ENCODE peak calls at places on chromosomes 16 and 17, in eight cellular contexts. One of them, this sample, is unnamed.

GRCh38 chr17:59790936-59791335 is 83.5 kb downstream of the VMP1 start:
- DNase-seq in HL-60: peak; percentile 33
- DNase-seq in sigmoid colon: no peak
- DNase-seq in tibial nerve: no peak
- DNase-seq in mammary epithelial cell: no peak
- DNase-seq in ovary: no peak
- DNase-seq in cardiac fibroblast: no peak
- DNase-seq in AG04449: no peak
- DNase-seq in this sample: no peak

GRCh38 chr17:60526726-60527125 is 684 bp upstream of the APPBP2 start:
- DNase-seq in cardiac fibroblast: peak; percentile 43
- DNase-seq in sigmoid colon: no peak
- DNase-seq in ovary: no peak
- DNase-seq in AG04449: no peak
- DNase-seq in tibial nerve: no peak
- DNase-seq in mammary epithelial cell: no peak
- DNase-seq in HL-60: no peak
- DNase-seq in this sample: no peak

GRCh38 chr16:78515421-78515820 is 416.0 kb downstream of the WWOX start:
- DNase-seq in tibial nerve: no peak
- DNase-seq in sigmoid colon: no peak
- DNase-seq in mammary epithelial cell: no peak
- DNase-seq in cardiac fibroblast: no peak
- DNase-seq in HL-60: no peak
- DNase-seq in ovary: no peak
- DNase-seq in AG04449: no peak
- DNase-seq in this sample: no peak

GRCh38 chr17:11628374-11628773 is 30.1 kb downstream of the DNAH9 start:
- DNase-seq in tibial nerve: no peak
- DNase-seq in AG04449: no peak
- DNase-seq in mammary epithelial cell: no peak
- DNase-seq in sigmoid colon: no peak
- DNase-seq in ovary: no peak
- DNase-seq in HL-60: no peak
- DNase-seq in cardiac fibroblast: no peak
- DNase-seq in this sample: no peak

GRCh38 chr16:56338566-56339318 is 86.6 kb downstream of the AMFR start:
- DNase-seq in ovary: no peak
- DNase-seq in cardiac fibroblast: no peak
- DNase-seq in sigmoid colon: no peak
- DNase-seq in mammary epithelial cell: no peak
- DNase-seq in AG04449: no peak
- DNase-seq in tibial nerve: no peak
- DNase-seq in HL-60: no peak
- DNase-seq in this sample: no peak

GRCh38 chr17:79002796-79003593 is 6.6 kb downstream of the CANT1 start:
- DNase-seq in tibial nerve: no peak
- DNase-seq in ovary: peak; percentile 12
- DNase-seq in mammary epithelial cell: no peak
- DNase-seq in AG04449: no peak
- DNase-seq in HL-60: no peak
- DNase-seq in sigmoid colon: peak; percentile 61
- DNase-seq in cardiac fibroblast: no peak
- DNase-seq in this sample: no peak

GRCh38 chr16:53745126-53745525 is 41.2 kb downstream of the FTO start:
- DNase-seq in AG04449: no peak
- DNase-seq in mammary epithelial cell: peak; percentile 70
- DNase-seq in tibial nerve: no peak
- DNase-seq in ovary: no peak
- DNase-seq in cardiac fibroblast: peak; percentile 59
- DNase-seq in sigmoid colon: no peak
- DNase-seq in HL-60: no peak
- DNase-seq in this sample: no peak

GRCh38 chr16:8989099-8989878 is 25.6 kb upstream of the USP7 start:
- DNase-seq in tibial nerve: no peak
- DNase-seq in HL-60: no peak
- DNase-seq in cardiac fibroblast: no peak
- DNase-seq in mammary epithelial cell: no peak
- DNase-seq in AG04449: no peak
- DNase-seq in ovary: no peak
- DNase-seq in sigmoid colon: no peak
- DNase-seq in this sample: no peak

GRCh38 chr17:47694818-47695663 is 1.1 kb downstream of the TBKBP1 start:
- DNase-seq in cardiac fibroblast: peak; percentile 66
- DNase-seq in AG04449: no peak
- DNase-seq in HL-60: peak; percentile 86
- DNase-seq in ovary: peak; percentile 66
- DNase-seq in tibial nerve: peak; percentile 60
- DNase-seq in sigmoid colon: peak; percentile 87
- DNase-seq in mammary epithelial cell: no peak
- DNase-seq in this sample: no peak

GRCh38 chr17:50203589-50204345 is 2.3 kb upstream of the COL1A1 start:
- DNase-seq in HL-60: no peak
- DNase-seq in mammary epithelial cell: no peak
- DNase-seq in cardiac fibroblast: peak; percentile 89
- DNase-seq in tibial nerve: no peak
- DNase-seq in ovary: no peak
- DNase-seq in sigmoid colon: peak; percentile 62
- DNase-seq in AG04449: peak; percentile 99
- DNase-seq in this sample: peak; percentile 91

GRCh38 chr17:76840443-76840767 is 27.8 kb upstream of the MGAT5B start:
- DNase-seq in mammary epithelial cell: no peak
- DNase-seq in cardiac fibroblast: no peak
- DNase-seq in ovary: no peak
- DNase-seq in AG04449: no peak
- DNase-seq in HL-60: no peak
- DNase-seq in tibial nerve: no peak
- DNase-seq in sigmoid colon: no peak
- DNase-seq in this sample: no peak

GRCh38 chr17:57955183-57955952 is at the start of gene CUEDC1:
- DNase-seq in HL-60: peak; percentile 63
- DNase-seq in cardiac fibroblast: peak; percentile 71
- DNase-seq in mammary epithelial cell: peak; percentile 34
- DNase-seq in AG04449: no peak
- DNase-seq in ovary: peak; percentile 79
- DNase-seq in sigmoid colon: peak; percentile 93
- DNase-seq in tibial nerve: peak; percentile 61
- DNase-seq in this sample: no peak

GRCh38 chr17:32463304-32463703 is 19.0 kb downstream of the PSMD11 start:
- DNase-seq in HL-60: no peak
- DNase-seq in AG04449: no peak
- DNase-seq in tibial nerve: no peak
- DNase-seq in cardiac fibroblast: no peak
- DNase-seq in mammary epithelial cell: no peak
- DNase-seq in sigmoid colon: no peak
- DNase-seq in ovary: no peak
- DNase-seq in this sample: no peak

GRCh38 chr16:53775821-53776431 is 72.0 kb downstream of the FTO start:
- DNase-seq in sigmoid colon: no peak
- DNase-seq in mammary epithelial cell: peak; percentile 85
- DNase-seq in tibial nerve: no peak
- DNase-seq in ovary: no peak
- DNase-seq in HL-60: peak; percentile 69
- DNase-seq in AG04449: peak; percentile 94
- DNase-seq in cardiac fibroblast: peak; percentile 96
- DNase-seq in this sample: peak; percentile 61

GRCh38 chr17:49514374-49514738 is 19.3 kb downstream of the NGFR start:
- DNase-seq in mammary epithelial cell: no peak
- DNase-seq in sigmoid colon: no peak
- DNase-seq in ovary: no peak
- DNase-seq in tibial nerve: no peak
- DNase-seq in AG04449: no peak
- DNase-seq in HL-60: no peak
- DNase-seq in cardiac fibroblast: peak; percentile 55
- DNase-seq in this sample: no peak

GRCh38 chr17:78665952-78666920 is 89.0 kb upstream of the DNAH17 start:
- DNase-seq in ovary: no peak
- DNase-seq in cardiac fibroblast: peak; percentile 40
- DNase-seq in AG04449: no peak
- DNase-seq in sigmoid colon: no peak
- DNase-seq in HL-60: peak; percentile 45
- DNase-seq in tibial nerve: no peak
- DNase-seq in mammary epithelial cell: no peak
- DNase-seq in this sample: no peak

DNA sequence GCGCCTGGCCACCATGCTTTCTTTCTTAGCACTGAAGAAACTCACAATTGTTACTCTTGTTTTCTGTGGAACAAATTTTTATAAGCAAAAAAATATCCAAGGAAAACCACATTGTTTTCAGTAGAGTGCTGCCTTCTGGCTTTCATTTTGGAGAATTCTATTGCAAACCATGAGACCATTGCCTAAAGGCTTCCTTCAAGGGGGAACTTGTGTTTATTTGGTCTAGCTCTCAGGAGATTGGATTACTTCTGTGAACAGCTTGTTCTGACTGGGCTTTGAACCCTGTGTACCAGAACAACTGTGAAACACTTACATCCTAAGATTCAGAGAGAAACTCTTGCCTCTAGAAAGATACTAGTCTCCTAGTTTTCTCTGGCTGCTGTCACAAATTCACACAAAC is 32.1 kb downstream of the TOM1L1 start:
- DNase-seq in tibial nerve: no peak
- DNase-seq in cardiac fibroblast: no peak
- DNase-seq in AG04449: no peak
- DNase-seq in sigmoid colon: no peak
- DNase-seq in HL-60: no peak
- DNase-seq in mammary epithelial cell: no peak
- DNase-seq in ovary: no peak
- DNase-seq in this sample: no peak
- TF ChIP-seq CTCF in tibial nerve: no peak
- TF ChIP-seq CTCF in cardiac fibroblast: no peak
- TF ChIP-seq CTCF in AG04449: no peak
- TF ChIP-seq CTCF in sigmoid colon: no peak
- TF ChIP-seq CTCF in HL-60: no peak
- TF ChIP-seq CTCF in mammary epithelial cell: no peak
- TF ChIP-seq CTCF in ovary: no peak
- TF ChIP-seq CTCF in this sample: no peak

DNA sequence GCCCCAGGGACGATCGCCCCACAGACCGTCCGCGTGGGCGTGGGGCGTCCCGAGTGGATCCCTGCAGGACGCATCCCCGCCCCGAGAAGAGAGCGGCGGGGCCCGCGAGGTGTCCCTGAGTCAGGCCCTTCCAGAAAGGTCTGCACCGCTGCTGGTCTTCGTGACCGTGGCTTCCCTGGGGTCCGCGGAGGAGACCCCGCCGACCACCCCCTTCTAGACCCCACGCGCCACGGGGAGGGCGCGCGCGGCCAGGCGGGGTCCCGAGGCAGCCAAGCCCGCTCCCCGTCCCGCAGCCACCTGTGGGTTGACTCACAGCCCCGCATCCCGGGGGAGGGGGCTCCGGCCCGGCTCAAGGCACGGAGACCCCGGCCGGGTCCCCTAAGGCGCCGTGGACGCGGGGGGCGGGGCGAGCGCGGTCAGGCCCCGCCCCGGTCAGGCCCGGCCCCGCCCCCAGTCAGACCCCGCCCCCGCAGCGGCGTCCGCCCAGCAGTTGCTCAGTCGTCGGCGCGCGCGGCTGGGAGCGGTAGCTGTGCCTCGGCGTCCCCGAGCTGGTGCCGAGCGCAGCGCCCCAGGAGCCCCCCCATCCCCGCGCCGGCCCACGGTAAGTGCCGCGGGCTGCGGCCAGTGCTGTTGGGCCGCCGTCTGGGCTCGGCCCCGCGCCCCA is at the start of gene BAIAP3:
- DNase-seq in AG04449: no peak
- DNase-seq in HL-60: no peak
- DNase-seq in sigmoid colon: no peak
- DNase-seq in cardiac fibroblast: peak; percentile 32
- DNase-seq in mammary epithelial cell: no peak
- DNase-seq in tibial nerve: no peak
- DNase-seq in ovary: no peak
- DNase-seq in this sample: no peak
- H3K4me3 ChIP-seq in AG04449: peak within 1 kb of the TSS; percentile 12
- H3K4me3 ChIP-seq in HL-60: no peak within 1 kb of the TSS
- H3K4me3 ChIP-seq in sigmoid colon: peak within 1 kb of the TSS; percentile 40
- H3K4me3 ChIP-seq in cardiac fibroblast: peak within 1 kb of the TSS; percentile 8
- H3K4me3 ChIP-seq in mammary epithelial cell: peak within 1 kb of the TSS; percentile 18
- H3K4me3 ChIP-seq in tibial nerve: peak within 1 kb of the TSS; percentile 42
- H3K4me3 ChIP-seq in ovary: peak within 1 kb of the TSS; percentile 25
- H3K4me3 ChIP-seq in this sample: no peak within 1 kb of the TSS

GRCh38 chr16:51125992-51126391 is 25.1 kb downstream of the SALL1 start:
- DNase-seq in ovary: no peak
- DNase-seq in HL-60: no peak
- DNase-seq in sigmoid colon: no peak
- DNase-seq in tibial nerve: no peak
- DNase-seq in mammary epithelial cell: no peak
- DNase-seq in cardiac fibroblast: no peak
- DNase-seq in AG04449: no peak
- DNase-seq in this sample: no peak

GRCh38 chr16:51129105-51129504 is 22.0 kb downstream of the SALL1 start:
- DNase-seq in HL-60: no peak
- DNase-seq in mammary epithelial cell: no peak
- DNase-seq in cardiac fibroblast: no peak
- DNase-seq in ovary: no peak
- DNase-seq in sigmoid colon: no peak
- DNase-seq in AG04449: no peak
- DNase-seq in tibial nerve: no peak
- DNase-seq in this sample: no peak

GRCh38 chr16:51121009-51121347 is 30.1 kb downstream of the SALL1 start:
- DNase-seq in mammary epithelial cell: no peak
- DNase-seq in cardiac fibroblast: no peak
- DNase-seq in HL-60: no peak
- DNase-seq in AG04449: no peak
- DNase-seq in sigmoid colon: no peak
- DNase-seq in tibial nerve: no peak
- DNase-seq in ovary: no peak
- DNase-seq in this sample: no peak

GRCh38 chr16:51121850-51122249 is 29.2 kb downstream of the SALL1 start:
- DNase-seq in mammary epithelial cell: no peak
- DNase-seq in AG04449: no peak
- DNase-seq in HL-60: no peak
- DNase-seq in cardiac fibroblast: no peak
- DNase-seq in sigmoid colon: no peak
- DNase-seq in ovary: no peak
- DNase-seq in tibial nerve: no peak
- DNase-seq in this sample: no peak

GRCh38 chr16:51124896-51125295 is 26.2 kb downstream of the SALL1 start:
- DNase-seq in ovary: no peak
- DNase-seq in AG04449: no peak
- DNase-seq in cardiac fibroblast: no peak
- DNase-seq in mammary epithelial cell: no peak
- DNase-seq in tibial nerve: no peak
- DNase-seq in HL-60: no peak
- DNase-seq in sigmoid colon: no peak
- DNase-seq in this sample: no peak
- TF ChIP-seq CTCF in ovary: no peak
- TF ChIP-seq CTCF in AG04449: no peak
- TF ChIP-seq CTCF in cardiac fibroblast: no peak
- TF ChIP-seq CTCF in mammary epithelial cell: no peak
- TF ChIP-seq CTCF in tibial nerve: no peak
- TF ChIP-seq CTCF in HL-60: no peak
- TF ChIP-seq CTCF in sigmoid colon: no peak
- TF ChIP-seq CTCF in this sample: no peak

DNA sequence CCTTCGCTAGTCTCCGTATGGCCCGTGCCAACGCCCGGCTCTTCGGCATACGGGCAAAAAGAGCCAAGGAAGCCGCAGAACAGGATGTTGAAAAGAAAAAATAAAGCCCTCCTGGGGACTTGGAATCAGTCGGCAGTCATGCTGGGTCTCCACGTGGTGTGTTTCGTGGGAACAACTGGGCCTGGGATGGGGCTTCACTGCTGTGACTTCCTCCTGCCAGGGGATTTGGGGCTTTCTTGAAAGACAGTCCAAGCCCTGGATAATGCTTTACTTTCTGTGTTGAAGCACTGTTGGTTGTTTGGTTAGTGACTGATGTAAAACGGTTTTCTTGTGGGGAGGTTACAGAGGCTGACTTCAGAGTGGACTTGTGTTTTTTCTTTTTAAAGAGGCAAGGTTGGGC is 2.5 kb downstream of the RPL13 start:
- DNase-seq in AG04449: no peak
- DNase-seq in HL-60: no peak
- DNase-seq in sigmoid colon: no peak
- DNase-seq in cardiac fibroblast: no peak
- DNase-seq in ovary: no peak
- DNase-seq in mammary epithelial cell: no peak
- DNase-seq in tibial nerve: no peak
- DNase-seq in this sample: no peak
- H3K4me3 ChIP-seq in AG04449: peak overlapping the region; percentile 9
- H3K4me3 ChIP-seq in HL-60: peak overlapping the region; percentile 65
- H3K4me3 ChIP-seq in sigmoid colon: no peak overlapping the region
- H3K4me3 ChIP-seq in cardiac fibroblast: no peak overlapping the region
- H3K4me3 ChIP-seq in ovary: no peak overlapping the region
- H3K4me3 ChIP-seq in mammary epithelial cell: no peak overlapping the region
- H3K4me3 ChIP-seq in tibial nerve: no peak overlapping the region
- H3K4me3 ChIP-seq in this sample: peak overlapping the region; percentile 98